ENCODE peak calls at places on chromosome 20, in four cellular contexts. W is AG08395, D is DMS153, M is HT1080. S is an unnamed sample.

GRCh38 chr20:59515013-59515905 is 89.1 kb upstream of the PHACTR3 start:
- DNase-seq in W (peak; percentile 84), M (peak; percentile 65), D (no peak), S (peak; percentile 83)

GRCh38 chr20:34948030-34948429 is 7.6 kb downstream of the GSS start:
- DNase-seq in W (peak; percentile 88), M (peak; percentile 60), D (no peak), S (no peak)

GRCh38 chr20:38692436-38693411 is 31.6 kb upstream of the SLC32A1 start:
- DNase-seq in D (no peak), M (peak; percentile 17), W (peak; percentile 45), S (peak; percentile 77)

GRCh38 chr20:29741894-29742698 is 1515.4 kb upstream of the DEFB115 start:
- DNase-seq in D (no peak), M (no peak), W (no peak), S (no peak)

GRCh38 chr20:33894798-33895197 is 83.7 kb downstream of the CHMP4B start:
- DNase-seq in W (peak; percentile 35), M (no peak), D (no peak), S (no peak)

GRCh38 chr20:36071848-36072247 is 82.7 kb upstream of the EPB41L1 start:
- DNase-seq in D (no peak), M (no peak), W (no peak), S (no peak)

GRCh38 chr20:53872081-53872541 is 198.3 kb downstream of the BCAS1 start:
- DNase-seq in M (no peak), D (no peak), W (no peak), S (no peak)

GRCh38 chr20:22411568-22412450 is 172.6 kb downstream of the FOXA2 start:
- DNase-seq in W (no peak), M (peak; percentile 72), D (no peak), S (no peak)

GRCh38 chr20:13649548-13649947 is 10.8 kb upstream of the TASP1 start:
- DNase-seq in M (no peak), D (no peak), W (peak; percentile 27), S (no peak)

GRCh38 chr20:57071283-57071701 is 195.1 kb downstream of the BMP7 start:
- DNase-seq in M (no peak), D (no peak), W (no peak), S (peak; percentile 61)

GRCh38 chr20:25076201-25076600 is 5.7 kb downstream of the VSX1 start:
- DNase-seq in W (no peak), M (peak; percentile 21), D (no peak), S (no peak)

GRCh38 chr20:61399433-61399832 is 147.4 kb downstream of the CDH4 start:
- DNase-seq in M (no peak), D (no peak), W (no peak), S (no peak)

GRCh38 chr20:40320612-40321011 is 368.4 kb downstream of the MAFB start:
- DNase-seq in M (no peak), W (no peak), D (no peak), S (no peak)

GRCh38 chr20:49983848-49984408 is 1.1 kb downstream of the SNAI1 start:
- DNase-seq in D (no peak), M (no peak), W (peak; percentile 30), S (no peak)

GRCh38 chr20:46214831-46215488 is 93.3 kb downstream of the CDH22 start:
- DNase-seq in M (peak; percentile 27), W (peak; percentile 33), D (peak; percentile 34), S (no peak)

GRCh38 chr20:60410865-60411264 is 452.6 kb downstream of the CDH26 start:
- DNase-seq in W (no peak), M (no peak), D (no peak), S (no peak)

S was measured in iPS-NIHi11.